ENCODE peak calls at places on chromosomes 12 and 14, in ten cellular contexts. S is B cell; V is activated CD8-positive, alpha-beta memory T cell treated with anti-CD3 and anti-CD28 coated beads, Interleukin-2, amount 50 U/mL, for 48 hours; F is mesendoderm; G is CD4-positive, alpha-beta memory T cell; U is thoracic aorta; Q is NCI-H1092 treated with DMSO at 0.1 percent for 48 hours; A is mucosa of descending colon; D is transverse colon; R is amniotic stem cell. B is an unnamed sample.

GRCh38 chr12:67705394-67706370 is 57.1 kb downstream of the DYRK2 start:
- DNase-seq in S (no peak), V (no peak), F (no peak), G (no peak), U (no peak), Q (no peak), A (no peak), D (no peak), R (no peak), B (peak)

GRCh38 chr12:52005903-52006703 is 643 bp upstream of the TAMALIN start:
- DNase-seq in S (peak), V (no peak), F (peak), G (peak), U (no peak), Q (no peak), A (peak), D (peak), R (no peak), B (no peak)

GRCh38 chr12:31896514-31897039 is 62.6 kb upstream of the RESF1 start:
- DNase-seq in S (peak), V (peak), F (peak), G (peak), U (no peak), Q (no peak), A (no peak), D (peak), R (no peak), B (no peak)

GRCh38 chr14:32468955-32469354 is 139.9 kb downstream of the AKAP6 start:
- DNase-seq in S (no peak), V (no peak), F (no peak), G (no peak), U (no peak), Q (no peak), A (no peak), D (no peak), R (no peak), B (peak)

GRCh38 chr12:49909826-49910225 is 6.1 kb upstream of the FAIM2 start:
- DNase-seq in S (no peak), V (no peak), F (peak), G (no peak), U (no peak), Q (no peak), A (no peak), D (no peak), R (no peak), B (no peak)

GRCh38 chr12:67531519-67531918 is 117.0 kb upstream of the DYRK2 start:
- DNase-seq in S (no peak), V (no peak), F (no peak), G (no peak), U (no peak), Q (no peak), A (no peak), D (no peak), R (no peak), B (no peak)

GRCh38 chr14:53716521-53716920 is 240.1 kb downstream of the BMP4 start:
- DNase-seq in S (no peak), V (no peak), F (no peak), G (no peak), U (no peak), Q (no peak), A (no peak), D (no peak), R (no peak), B (peak)

GRCh38 chr12:27936196-27936595 is 36.3 kb downstream of the PTHLH start:
- DNase-seq in S (no peak), V (no peak), F (peak), G (no peak), U (no peak), Q (no peak), A (no peak), D (no peak), R (no peak), B (no peak)

GRCh38 chr12:27176765-27177164 is 67.3 kb upstream of the STK38L start:
- DNase-seq in S (no peak), V (no peak), F (no peak), G (no peak), U (no peak), Q (no peak), A (no peak), D (no peak), R (no peak), B (no peak)

GRCh38 chr12:120242971-120243699 is 22.4 kb downstream of the PXN start:
- DNase-seq in S (no peak), V (no peak), F (no peak), G (no peak), U (no peak), Q (no peak), A (no peak), D (no peak), R (no peak), B (no peak)

GRCh38 chr12:52614381-52615207 is 3.8 kb downstream of the KRT73 start:
- DNase-seq in S (no peak), V (peak), F (no peak), G (no peak), U (no peak), Q (no peak), A (no peak), D (no peak), R (no peak), B (no peak)

GRCh38 chr12:91729543-91729942 is 416.1 kb downstream of the BTG1 start:
- DNase-seq in S (no peak), V (no peak), F (no peak), G (no peak), U (no peak), Q (no peak), A (no peak), D (no peak), R (no peak), B (no peak)

GRCh38 chr12:57454566-57455373 is at the start of gene INHBE:
- DNase-seq in S (no peak), V (peak), F (peak), G (no peak), U (no peak), Q (no peak), A (no peak), D (no peak), R (no peak), B (no peak)

GRCh38 chr12:11795910-11796459 is 146.5 kb downstream of the ETV6 start:
- DNase-seq in S (no peak), V (no peak), F (peak), G (no peak), U (no peak), Q (no peak), A (no peak), D (no peak), R (no peak), B (no peak)

GRCh38 chr12:117120787-117121186 is 21.6 kb upstream of the TESC start:
- DNase-seq in S (no peak), V (no peak), F (peak), G (no peak), U (no peak), Q (peak), A (no peak), D (no peak), R (no peak), B (no peak)

GRCh38 chr12:62709321-62709720 is 225.6 kb downstream of the PPM1H start:
- DNase-seq in S (no peak), V (no peak), F (no peak), G (no peak), U (no peak), Q (no peak), A (no peak), D (no peak), R (no peak), B (no peak)

GRCh38 chr12:116693259-116694227 is 44.3 kb downstream of the SPRING1 start:
- DNase-seq in S (no peak), V (no peak), F (no peak), G (no peak), U (no peak), Q (peak), A (no peak), D (peak), R (no peak), B (no peak)

GRCh38 chr12:50913224-50913623 is 39.1 kb upstream of the HIGD1C start:
- DNase-seq in S (no peak), V (no peak), F (no peak), G (no peak), U (no peak), Q (no peak), A (no peak), D (no peak), R (no peak), B (no peak)

GRCh38 chr12:47651368-47652254 is 54.2 kb downstream of the RPAP3 start:
- DNase-seq in S (peak), V (peak), F (peak), G (peak), U (no peak), Q (peak), A (peak), D (peak), R (no peak), B (peak)

GRCh38 chr14:82313889-82314288 is 780.2 kb upstream of the SEL1L start:
- DNase-seq in S (no peak), V (no peak), F (no peak), G (no peak), U (no peak), Q (peak), A (no peak), D (no peak), R (no peak), B (no peak)

GRCh38 chr14:92502541-92503286 is 10.9 kb upstream of the RIN3 start:
- DNase-seq in S (no peak), V (no peak), F (no peak), G (no peak), U (no peak), Q (no peak), A (no peak), D (no peak), R (no peak), B (no peak)

GRCh38 chr12:131864469-131864868 is 30.0 kb upstream of the ULK1 start:
- DNase-seq in S (no peak), V (no peak), F (no peak), G (no peak), U (no peak), Q (no peak), A (no peak), D (no peak), R (no peak), B (no peak)

GRCh38 chr12:115320967-115321366 is 637.0 kb upstream of the TBX3 start:
- DNase-seq in S (no peak), V (no peak), F (no peak), G (no peak), U (peak), Q (no peak), A (no peak), D (no peak), R (no peak), B (no peak)

GRCh38 chr12:94710933-94711332 is 60.6 kb upstream of the TMCC3 start:
- DNase-seq in S (peak), V (no peak), F (peak), G (no peak), U (no peak), Q (no peak), A (no peak), D (peak), R (no peak), B (no peak)

GRCh38 chr12:1797991-1798733 is 22.2 kb upstream of the LRTM2 start:
- DNase-seq in S (peak), V (peak), F (no peak), G (no peak), U (no peak), Q (no peak), A (peak), D (no peak), R (no peak), B (no peak)

GRCh38 chr12:14257303-14257733 is 108.2 kb upstream of the ATF7IP start:
- DNase-seq in S (no peak), V (no peak), F (no peak), G (no peak), U (peak), Q (no peak), A (peak), D (no peak), R (no peak), B (no peak)

GRCh38 chr12:54251667-54252284 is 28.1 kb downstream of the CBX5 start:
- DNase-seq in S (peak), V (no peak), F (peak), G (peak), U (no peak), Q (peak), A (no peak), D (no peak), R (peak), B (peak)

GRCh38 chr12:47397664-47398281 is 308.1 kb downstream of the RPAP3 start:
- DNase-seq in S (no peak), V (no peak), F (peak), G (peak), U (no peak), Q (peak), A (no peak), D (no peak), R (peak), B (peak)